ENCODE peak calls at places on chromosomes 7 and 10, in eight cellular contexts. V is IMR-90, B is esophagus squamous epithelium, S is neural progenitor cell, F is ovary, R is transverse colon, L is ascending aorta, T is brain microvascular endothelial cell. I is an unnamed sample. For H3K27me3, the result is how much of the 10 kb centered on the place peaks cover.

GRCh38 chr7:24741691-24742639 is 15.3 kb downstream of the GSDME start:
- DNase-seq in V (peak), B (no peak), S (no peak), F (peak), R (no peak), L (no peak), T (peak), I (no peak)

GRCh38 chr10:112304460-112304859 is 21.3 kb downstream of the TECTB start:
- DNase-seq in V (peak), B (no peak), S (no peak), F (no peak), R (no peak), L (no peak), T (no peak), I (no peak)

GRCh38 chr7:93055543-93056107 is 62.2 kb downstream of the SAMD9 start:
- DNase-seq in V (peak), B (no peak), S (peak), F (no peak), R (no peak), L (no peak), T (peak), I (no peak)

GRCh38 chr10:35331894-35332640 is 4.2 kb upstream of the CCNY start:
- DNase-seq in V (peak), B (no peak), S (no peak), F (no peak), R (no peak), L (no peak), T (peak), I (no peak)

GRCh38 chr7:126394406-126394805 is 858.3 kb downstream of the GRM8 start:
- DNase-seq in V (no peak), B (no peak), S (no peak), F (no peak), R (no peak), L (no peak), T (peak), I (no peak)

GRCh38 chr7:132009778-132010177 is 453.4 kb upstream of the PODXL start:
- DNase-seq in V (no peak), B (no peak), S (no peak), F (no peak), R (no peak), L (no peak), T (peak), I (no peak)

GRCh38 chr7:65307651-65308299 is 65.9 kb upstream of the ZNF92 start:
- DNase-seq in V (peak), B (no peak), S (peak), F (peak), R (peak), L (no peak), T (peak), I (peak)

GRCh38 chr7:82413237-82413636 is 30.3 kb downstream of the CACNA2D1 start:
- DNase-seq in V (no peak), B (no peak), S (no peak), F (no peak), R (no peak), L (no peak), T (no peak), I (no peak)

GRCh38 chr7:3861941-3862340 is 560.9 kb downstream of the SDK1 start:
- DNase-seq in V (peak), B (no peak), S (no peak), F (no peak), R (no peak), L (no peak), T (peak), I (no peak)

GRCh38 chr7:65832281-65832680 is 40.6 kb upstream of the VKORC1L1 start:
- DNase-seq in V (peak), B (no peak), S (peak), F (no peak), R (peak), L (no peak), T (peak), I (no peak)

GRCh38 chr7:22943997-22944396 is 69.9 kb downstream of the HYCC1 start:
- DNase-seq in V (peak), B (no peak), S (peak), F (no peak), R (no peak), L (no peak), T (peak), I (no peak)

GRCh38 chr10:31134303-31134928 is 102.8 kb upstream of the ZNF438 start:
- DNase-seq in V (peak), B (no peak), S (no peak), F (peak), R (peak), L (peak), T (peak), I (peak)

GRCh38 chr10:72171175-72171630 is 44.6 kb upstream of the ANAPC16 start:
- DNase-seq in V (peak), B (no peak), S (no peak), F (no peak), R (peak), L (no peak), T (peak), I (no peak)

GRCh38 chr7:24192053-24192452 is 91.9 kb upstream of the NPY start:
- DNase-seq in V (peak), B (no peak), S (no peak), F (no peak), R (no peak), L (no peak), T (no peak), I (no peak)

GRCh38 chr7:102471791-102472125 is 7.0 kb downstream of the POLR2J start:
- DNase-seq in V (no peak), B (no peak), S (no peak), F (peak), R (no peak), L (no peak), T (no peak), I (no peak)

GRCh38 chr10:122642726-122643605 is 56.7 kb downstream of the C10orf120 start:
- DNase-seq in V (no peak), B (no peak), S (no peak), F (no peak), R (no peak), L (peak), T (no peak), I (no peak)

GRCh38 chr7:69109131-69109740 is 489.0 kb upstream of the AUTS2 start:
- DNase-seq in V (no peak), B (no peak), S (no peak), F (no peak), R (no peak), L (no peak), T (no peak), I (no peak)

GRCh38 chr10:47013469-47014169 is 102.4 kb downstream of the PTPN20 start:
- DNase-seq in V (no peak), B (no peak), S (no peak), F (no peak), R (no peak), L (no peak), T (no peak), I (peak)

GRCh38 chr7:81949306-81949705 is 179.5 kb upstream of the HGF start:
- DNase-seq in V (no peak), B (no peak), S (no peak), F (no peak), R (no peak), L (no peak), T (no peak), I (no peak)

GRCh38 chr7:86469680-86470295 is 173.9 kb upstream of the GRM3 start:
- DNase-seq in V (peak), B (no peak), S (peak), F (no peak), R (peak), L (peak), T (peak), I (peak)

GRCh38 chr7:101814996-101815825 is 2.2 kb upstream of the CUX1 start:
- DNase-seq in V (peak), B (no peak), S (peak), F (peak), R (peak), L (peak), T (no peak), I (peak)

GRCh38 chr10:44384601-44385422 is at the start of gene CXCL12:
- DNase-seq in V (peak), B (no peak), S (peak), F (peak), R (peak), L (peak), T (no peak), I (no peak)

GRCh38 chr10:99843310-99843709 is 60.9 kb downstream of the ABCC2 start:
- DNase-seq in V (peak), B (no peak), S (peak), F (no peak), R (no peak), L (no peak), T (no peak), I (no peak)

GRCh38 chr7:99976626-99977025 is 795 bp upstream of the AZGP1 start:
- DNase-seq in V (no peak), B (no peak), S (no peak), F (no peak), R (no peak), L (no peak), T (no peak), I (no peak)

DNA sequence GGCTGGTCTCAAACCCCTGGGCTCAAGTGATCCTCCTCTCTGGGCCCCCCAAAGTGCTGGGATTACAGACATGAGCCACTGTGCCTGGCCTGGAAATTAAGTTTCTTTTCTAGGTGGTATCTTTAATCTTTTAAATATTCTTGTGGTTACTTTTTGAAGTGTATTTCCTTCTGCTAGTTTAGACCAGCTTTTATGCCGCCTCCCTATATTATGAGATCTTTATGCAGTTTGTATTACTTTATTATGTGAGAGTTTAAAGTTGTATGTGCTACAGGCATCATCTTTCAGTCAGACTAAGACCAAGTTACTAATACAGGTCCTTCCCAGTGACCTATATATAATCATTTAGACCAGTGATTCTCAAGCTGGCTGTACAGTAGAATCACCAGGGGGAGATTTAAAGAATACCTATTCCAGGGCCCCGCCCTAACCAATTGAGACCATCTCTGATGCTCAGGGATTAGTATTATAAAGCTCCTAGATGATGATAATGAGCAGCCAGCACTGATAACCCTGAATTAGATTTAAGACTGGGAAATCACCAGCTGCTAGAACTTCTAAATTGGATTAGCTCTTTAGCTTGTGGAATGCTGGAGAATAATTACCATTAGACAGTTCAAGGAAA is 11.3 kb downstream of the INPP5F start:
- DNase-seq in V (no peak), B (no peak), S (no peak), F (no peak), R (no peak), L (no peak), T (no peak), I (peak)
- H3K27ac ChIP-seq in V (no peak), B (peak), S (no peak), F (no peak), R (peak), L (peak), T (peak), I (no peak)

GRCh38 chr10:75288140-75288711 is 52.5 kb upstream of the COMTD1 start:
- DNase-seq in V (no peak), B (no peak), S (no peak), F (no peak), R (no peak), L (no peak), T (no peak), I (no peak)
- H3K27me3 ChIP-seq in V (under half), B (under half), S (under half), F (under half), R (under half), L (under half), T (under half), I (under half)

GRCh38 chr10:128211953-128212727 is 85.9 kb upstream of the MKI67 start:
- DNase-seq in V (peak), B (no peak), S (peak), F (peak), R (peak), L (peak), T (peak), I (peak)
- H3K4me3 ChIP-seq in V (no peak), B (no peak), S (no peak), F (no peak), R (no peak), L (no peak), T (no peak), I (no peak)

DNA sequence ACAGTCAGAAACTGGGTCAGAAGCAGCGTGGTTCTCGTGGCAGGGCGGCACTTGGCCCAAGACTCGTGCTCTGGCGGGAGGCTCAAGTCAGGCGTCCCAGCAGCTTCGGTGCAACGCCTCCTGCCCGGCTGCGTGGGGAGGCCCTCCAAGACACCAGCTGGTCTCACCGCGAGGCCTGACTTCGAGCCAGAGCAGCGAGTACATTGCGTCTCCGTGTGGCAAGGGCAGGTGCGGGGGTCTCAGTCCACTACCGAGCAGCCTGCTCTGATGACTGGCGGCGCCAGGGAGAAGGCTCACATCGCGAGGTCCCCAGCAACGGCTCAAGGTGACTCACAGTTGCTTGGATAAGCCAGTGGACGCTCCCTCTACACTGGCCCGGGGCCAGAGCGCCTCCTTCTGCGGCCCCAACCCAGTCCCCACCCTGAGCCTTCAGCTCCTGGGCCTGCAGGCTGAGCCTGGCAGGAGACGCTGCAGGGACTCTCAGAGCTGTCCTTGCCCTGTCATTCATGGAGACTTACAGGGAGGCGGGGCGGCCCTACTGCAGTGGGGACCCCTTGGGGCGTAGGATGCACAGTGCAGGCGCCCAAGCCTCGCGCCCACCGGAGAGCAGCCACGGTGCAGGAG is 41.9 kb upstream of the PRKAR1B start:
- DNase-seq in V (no peak), B (no peak), S (peak), F (peak), R (no peak), L (no peak), T (peak), I (peak)
- H3K27ac ChIP-seq in V (no peak), B (peak), S (no peak), F (no peak), R (no peak), L (no peak), T (peak), I (peak)

I was measured in WERI-Rb-1.